ENCODE peak calls at places on chromosome 9, in nine cellular contexts. T is IMR-90, D is K562, L is breast epithelium, E is body of pancreas, X is fibroblast of lung, Q is PC-9, M is AG04450, J is stomach. Z is an unnamed sample. For H3K9me3, the result is how much of the 10 kb centered on the place peaks cover.

GRCh38 chr9:107932036-107932435 is 442.5 kb upstream of the KLF4 start:
- DNase-seq in T (peak), D (no peak), L (no peak), E (no peak), X (peak), Q (no peak), M (no peak), J (no peak), Z (no peak)

GRCh38 chr9:120617637-120617979 is 37.6 kb upstream of the CDK5RAP2 start:
- DNase-seq in T (peak), D (no peak), L (no peak), E (no peak), X (peak), Q (no peak), M (no peak), J (no peak), Z (no peak)

GRCh38 chr9:135105211-135105745 is 17.8 kb downstream of the OLFM1 start:
- DNase-seq in T (no peak), D (no peak), L (no peak), E (no peak), X (no peak), Q (no peak), M (no peak), J (no peak), Z (no peak)

GRCh38 chr9:135046156-135047025 is 41.1 kb upstream of the OLFM1 start:
- DNase-seq in T (no peak), D (no peak), L (peak), E (no peak), X (no peak), Q (no peak), M (no peak), J (peak), Z (no peak)

GRCh38 chr9:106668534-106668933 is 194.4 kb upstream of the ZNF462 start:
- DNase-seq in T (no peak), D (no peak), L (no peak), E (no peak), X (no peak), Q (no peak), M (no peak), J (no peak), Z (no peak)

GRCh38 chr9:123654218-123654617 is 275.7 kb downstream of the DENND1A start:
- DNase-seq in T (no peak), D (no peak), L (no peak), E (no peak), X (no peak), Q (no peak), M (no peak), J (no peak), Z (no peak)

GRCh38 chr9:85079374-85079773 is 409.8 kb downstream of the NTRK2 start:
- DNase-seq in T (no peak), D (no peak), L (no peak), E (no peak), X (no peak), Q (no peak), M (no peak), J (no peak), Z (no peak)

GRCh38 chr9:133133680-133134418 is 12.8 kb upstream of the RALGDS start:
- DNase-seq in T (peak), D (peak), L (peak), E (peak), X (peak), Q (peak), M (peak), J (peak), Z (peak)

GRCh38 chr9:137688725-137689124 is 69.9 kb downstream of the EHMT1 start:
- DNase-seq in T (no peak), D (no peak), L (no peak), E (no peak), X (no peak), Q (no peak), M (no peak), J (no peak), Z (no peak)

GRCh38 chr9:24479266-24479665 is 66.4 kb downstream of the IZUMO3 start:
- DNase-seq in T (no peak), D (no peak), L (no peak), E (no peak), X (no peak), Q (no peak), M (no peak), J (no peak), Z (no peak)

GRCh38 chr9:111356567-111357244 is 26.7 kb upstream of the OR2K2 start:
- DNase-seq in T (peak), D (no peak), L (no peak), E (no peak), X (peak), Q (peak), M (peak), J (no peak), Z (no peak)

GRCh38 chr9:88922091-88922490 is 69.2 kb upstream of the S1PR3 start:
- DNase-seq in T (no peak), D (no peak), L (no peak), E (no peak), X (no peak), Q (no peak), M (no peak), J (no peak), Z (no peak)

GRCh38 chr9:6733831-6734230 is 23.9 kb upstream of the KDM4C start:
- DNase-seq in T (no peak), D (no peak), L (no peak), E (no peak), X (no peak), Q (no peak), M (no peak), J (no peak), Z (peak)

GRCh38 chr9:6735422-6735821 is 22.4 kb upstream of the KDM4C start:
- DNase-seq in T (no peak), D (no peak), L (no peak), E (no peak), X (no peak), Q (no peak), M (no peak), J (no peak), Z (no peak)

GRCh38 chr9:6733243-6733642 is 24.5 kb upstream of the KDM4C start:
- DNase-seq in T (no peak), D (no peak), L (no peak), E (no peak), X (no peak), Q (no peak), M (no peak), J (no peak), Z (no peak)

DNA sequence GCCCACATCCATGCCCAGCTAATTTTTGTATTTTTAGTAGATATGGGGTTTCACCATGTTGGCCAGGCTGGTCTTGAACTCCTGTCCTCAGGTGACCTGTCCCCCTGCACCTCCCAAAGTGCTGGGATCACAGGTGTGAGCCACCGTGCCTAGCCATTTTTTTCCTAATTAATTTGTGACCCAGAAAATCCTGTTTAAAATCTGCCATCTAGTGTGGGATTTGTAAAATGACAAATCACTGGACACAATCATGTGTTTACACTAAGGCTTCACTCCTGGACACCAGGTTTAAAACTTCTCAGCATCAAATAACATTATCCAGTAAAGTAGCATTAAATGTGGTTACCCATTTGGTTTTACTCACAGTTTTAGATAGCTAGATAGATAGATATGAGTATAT is 18.6 kb upstream of the KDM4C start:
- DNase-seq in T (peak), D (no peak), L (no peak), E (no peak), X (peak), Q (no peak), M (no peak), J (no peak), Z (no peak)
- H3K9me3 ChIP-seq in T (under half), D (under half), L (under half), E (under half), X (under half), Q (under half), M (under half), J (under half), Z (under half)

DNA sequence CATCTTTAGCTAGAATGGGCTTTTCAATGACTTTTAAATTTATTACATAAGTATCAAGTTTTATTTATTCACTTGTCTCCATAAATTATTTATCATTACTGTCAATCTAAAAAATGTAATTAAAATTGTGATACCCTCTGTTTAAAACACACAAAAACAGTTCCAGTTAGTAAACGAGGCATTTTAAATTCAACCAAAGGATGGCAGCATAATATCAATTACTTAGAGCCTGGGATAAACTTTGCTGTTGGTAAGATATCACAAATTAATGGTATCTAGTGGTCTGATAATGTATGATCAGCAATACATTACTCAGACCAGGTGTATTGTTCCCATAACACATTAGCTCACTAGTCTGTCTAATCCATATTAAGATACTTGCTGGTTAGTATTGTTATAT is 9.6 kb upstream of the IFNE start:
- DNase-seq in T (no peak), D (no peak), L (no peak), E (no peak), X (peak), Q (no peak), M (no peak), J (no peak), Z (no peak)
- TF ChIP-seq CTCF in T (peak), D (no peak), L (no peak), E (peak), X (no peak), Q (no peak), M (peak), J (no peak), Z (no peak)

GRCh38 chr9:15355669-15356068 is 48.7 kb upstream of the TTC39B start:
- DNase-seq in T (no peak), D (no peak), L (no peak), E (no peak), X (no peak), Q (no peak), M (no peak), J (no peak), Z (no peak)
- H3K9me3 ChIP-seq in T (under half), D (under half), L (under half), E (under half), X (under half), Q (under half), M (under half), J (under half), Z (under half)

DNA sequence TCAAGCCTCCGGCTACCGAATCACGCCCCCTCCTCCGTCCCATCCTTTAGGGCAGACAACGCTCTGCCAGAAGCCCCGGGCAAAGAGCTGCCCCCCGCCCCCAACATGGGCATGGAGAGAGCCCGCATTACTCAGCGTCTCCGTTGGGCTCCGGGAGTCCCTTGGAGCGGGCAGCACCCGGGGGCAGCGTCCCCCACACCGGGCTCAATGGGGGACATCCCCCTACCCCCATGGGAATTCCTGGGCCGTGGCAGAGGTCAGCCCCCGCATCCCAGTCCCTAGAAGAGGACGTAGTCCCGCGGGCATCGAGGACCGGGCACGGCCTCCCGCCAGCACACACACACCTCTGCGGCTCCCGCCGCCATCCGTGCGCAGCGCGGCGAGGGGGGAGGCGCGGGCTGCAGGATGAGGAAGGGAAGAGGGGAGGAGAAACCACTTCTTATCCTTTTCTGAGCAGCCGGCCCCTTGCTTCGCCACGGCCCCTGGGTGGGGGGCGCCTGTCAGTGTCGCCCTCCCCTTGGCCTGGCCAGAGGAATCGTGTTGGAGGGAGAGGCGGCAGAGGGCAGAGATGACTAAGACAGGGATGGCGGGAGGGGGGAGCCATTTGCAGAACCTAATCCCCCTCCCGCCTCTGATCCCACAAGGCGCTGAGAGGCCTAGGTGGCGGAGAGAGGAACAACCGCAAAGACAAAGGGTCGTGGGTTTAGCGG is 818 bp downstream of the DNM1 start:
- DNase-seq in T (peak), D (peak), L (no peak), E (peak), X (peak), Q (peak), M (no peak), J (no peak), Z (no peak)
- TF ChIP-seq CTCF in T (no peak), D (peak), L (no peak), E (no peak), X (no peak), Q (no peak), M (no peak), J (no peak), Z (no peak)

GRCh38 chr9:131559416-131560000 is 14.2 kb downstream of the PRRT1B start:
- DNase-seq in T (no peak), D (no peak), L (no peak), E (no peak), X (no peak), Q (no peak), M (no peak), J (no peak), Z (no peak)
- H3K9me3 ChIP-seq in T (under half), D (under half), L (under half), E (under half), X (under half), Q (under half), M (under half), J (under half), Z (under half)

Z was measured in right lobe of liver.